ENCODE peak calls at places on chromosomes 5 and 9, in five cellular contexts. H is pancreas; N is uterus; S is sigmoid colon; Y is CD8-positive, alpha-beta T cell. E is an unnamed sample. For H3K27me3, the result is how much of the 10 kb centered on the place peaks cover.

GRCh38 chr5:7392401-7393024 is 3.4 kb upstream of the ADCY2 start:
- DNase-seq in H (peak), N (no peak), S (no peak), Y (no peak), E (no peak)

GRCh38 chr5:74017112-74017511 is 391.1 kb downstream of the ARHGEF28 start:
- DNase-seq in H (no peak), N (no peak), S (no peak), Y (no peak), E (no peak)

GRCh38 chr9:107751522-107752235 is 262.1 kb upstream of the KLF4 start:
- DNase-seq in H (peak), N (no peak), S (no peak), Y (no peak), E (peak)

GRCh38 chr5:41290810-41291209 is 77.5 kb upstream of the C6 start:
- DNase-seq in H (no peak), N (no peak), S (no peak), Y (no peak), E (no peak)

GRCh38 chr5:83368835-83369234 is 102.7 kb upstream of the VCAN start:
- DNase-seq in H (no peak), N (no peak), S (no peak), Y (no peak), E (no peak)

GRCh38 chr5:72441861-72442540 is 65.2 kb downstream of the ZNF366 start:
- DNase-seq in H (no peak), N (no peak), S (no peak), Y (no peak), E (no peak)

GRCh38 chr9:106619211-106619610 is 243.8 kb upstream of the ZNF462 start:
- DNase-seq in H (no peak), N (no peak), S (no peak), Y (no peak), E (no peak)

GRCh38 chr9:77019010-77019809 is at the start of gene FOXB2:
- DNase-seq in H (no peak), N (no peak), S (no peak), Y (no peak), E (no peak)

GRCh38 chr9:106634641-106635040 is 228.3 kb upstream of the ZNF462 start:
- DNase-seq in H (no peak), N (no peak), S (no peak), Y (no peak), E (no peak)

GRCh38 chr5:147554285-147554817 is 44.5 kb upstream of the DPYSL3 start:
- DNase-seq in H (no peak), N (peak), S (no peak), Y (no peak), E (no peak)

GRCh38 chr9:69949396-69949795 is 94.3 kb upstream of the MAMDC2 start:
- DNase-seq in H (no peak), N (peak), S (no peak), Y (no peak), E (no peak)

GRCh38 chr9:97617939-97618416 is 15.2 kb downstream of the TSTD2 start:
- DNase-seq in H (no peak), N (no peak), S (no peak), Y (no peak), E (no peak)

GRCh38 chr5:135213034-135213386 is 179.0 kb upstream of the PITX1 start:
- DNase-seq in H (no peak), N (no peak), S (no peak), Y (no peak), E (no peak)

GRCh38 chr5:10634056-10634455 is 70.2 kb downstream of the ANKRD33B start:
- DNase-seq in H (no peak), N (no peak), S (no peak), Y (no peak), E (no peak)

GRCh38 chr9:109599131-109599530 is 101.0 kb upstream of the PTPN3 start:
- DNase-seq in H (no peak), N (no peak), S (no peak), Y (no peak), E (no peak)

GRCh38 chr5:1007221-1007680 is 1.4 kb upstream of the NKD2 start:
- DNase-seq in H (no peak), N (peak), S (peak), Y (peak), E (peak)

GRCh38 chr5:173633304-173633703 is 16.9 kb upstream of the BOD1 start:
- DNase-seq in H (no peak), N (no peak), S (no peak), Y (no peak), E (no peak)
- H3K27me3 ChIP-seq in H (under half), N (under half), S (under half), Y (under half), E (under half)

DNA sequence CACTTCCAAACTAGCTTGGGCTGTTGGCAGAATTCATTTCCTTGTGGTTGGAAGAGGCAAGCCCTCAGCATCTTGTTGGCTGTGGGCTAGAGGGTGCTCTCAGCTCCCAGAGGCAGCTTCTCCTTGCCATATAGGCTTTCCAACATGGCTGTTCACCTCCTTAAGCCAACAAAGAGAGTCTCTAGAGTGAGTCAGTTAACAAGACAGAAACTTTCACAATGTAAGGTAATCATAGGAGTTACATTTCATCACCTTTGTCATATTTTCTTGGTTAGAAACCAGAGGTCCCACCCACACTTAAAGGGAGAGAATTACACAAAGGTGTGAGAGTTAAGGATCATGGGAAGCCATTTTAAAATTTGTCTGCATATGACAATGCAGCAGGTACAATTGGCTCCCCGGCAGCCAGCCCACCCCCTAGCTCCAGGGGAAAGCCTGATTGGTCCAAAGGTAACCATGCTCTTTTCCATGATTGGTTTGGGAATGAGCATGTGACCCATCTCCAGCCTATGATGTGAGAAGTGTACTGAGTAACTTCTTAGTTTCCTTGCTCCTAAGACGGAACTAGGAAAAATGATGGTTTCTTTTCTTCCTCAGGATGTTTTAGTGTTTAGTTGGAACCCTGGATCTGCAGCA is 109.8 kb upstream of the MSX2 start:
- DNase-seq in H (no peak), N (no peak), S (no peak), Y (no peak), E (no peak)
- H3K27ac ChIP-seq in H (no peak), N (no peak), S (no peak), Y (no peak), E (no peak)

GRCh38 chr9:22447607-22448305 is 1.1 kb downstream of the DMRTA1 start:
- DNase-seq in H (peak), N (no peak), S (no peak), Y (no peak), E (no peak)
- H3K4me3 ChIP-seq in H (peak), N (peak), S (peak), Y (no peak), E (peak)

DNA sequence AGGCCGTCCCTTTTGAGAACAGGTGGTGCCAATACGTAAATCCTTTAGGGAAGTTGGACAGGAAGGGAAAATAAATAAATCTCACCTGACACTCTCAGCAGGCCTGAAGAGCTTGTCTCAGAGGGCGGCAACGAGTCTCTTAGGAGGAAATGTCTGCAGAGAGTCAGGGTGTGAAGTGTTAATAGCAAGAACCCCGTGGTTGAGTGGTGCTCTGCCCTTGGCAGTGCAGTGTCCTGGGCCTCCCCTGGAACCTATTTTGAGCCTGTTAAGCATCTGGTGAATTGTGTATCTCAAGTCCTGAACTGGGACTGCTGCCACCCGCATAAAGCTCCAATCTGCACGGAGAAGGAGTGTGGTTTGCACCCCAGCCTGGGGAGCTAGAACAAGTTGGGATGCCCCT is 211.8 kb downstream of the GOLPH3 start:
- DNase-seq in H (no peak), N (peak), S (no peak), Y (no peak), E (no peak)
- H3K27me3 ChIP-seq in H (under half), N (under half), S (under half), Y (under half), E (under half)

GRCh38 chr5:9544056-9544455 is 1.8 kb downstream of the SEMA5A start:
- DNase-seq in H (no peak), N (no peak), S (no peak), Y (no peak), E (no peak)
- H3K27ac ChIP-seq in H (no peak), N (peak), S (peak), Y (no peak), E (peak)

DNA sequence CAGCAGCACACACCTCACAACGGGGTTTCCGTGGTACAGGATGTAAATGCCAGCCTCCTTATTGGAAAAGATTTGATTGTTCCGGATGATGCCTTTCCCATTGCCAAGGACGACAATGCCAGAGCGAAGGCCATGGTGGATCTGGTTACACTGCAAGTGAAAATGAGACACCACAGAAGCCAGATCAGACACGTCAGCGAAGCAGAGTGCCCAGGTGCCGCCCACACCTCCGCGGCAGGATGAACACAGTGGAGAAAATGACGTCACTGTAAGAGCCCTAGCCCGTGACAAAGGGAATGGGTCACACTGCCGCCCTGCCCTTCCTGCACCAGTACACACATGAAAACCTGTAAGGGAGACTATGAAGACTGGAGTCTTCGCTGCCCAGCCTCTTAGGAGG is 43.4 kb downstream of the POLR1E start:
- DNase-seq in H (no peak), N (no peak), S (no peak), Y (peak), E (peak)
- H3K4me3 ChIP-seq in H (no peak), N (no peak), S (no peak), Y (no peak), E (no peak)

GRCh38 chr9:124453586-124454191 is 3.4 kb downstream of the ADGRD2 start:
- DNase-seq in H (no peak), N (no peak), S (no peak), Y (no peak), E (peak)

GRCh38 chr9:124450931-124451661 is 845 bp downstream of the ADGRD2 start:
- DNase-seq in H (no peak), N (no peak), S (no peak), Y (no peak), E (no peak)

GRCh38 chr9:124452841-124453585 is 2.8 kb downstream of the ADGRD2 start:
- DNase-seq in H (no peak), N (no peak), S (peak), Y (no peak), E (no peak)

GRCh38 chr9:124450241-124450924 is at the start of gene ADGRD2:
- DNase-seq in H (no peak), N (no peak), S (no peak), Y (no peak), E (no peak)

GRCh38 chr9:124452326-124452725 is 2.1 kb downstream of the ADGRD2 start:
- DNase-seq in H (no peak), N (no peak), S (peak), Y (no peak), E (no peak)
- H3K27me3 ChIP-seq in H (under half), N (under half), S (half or more), Y (under half), E (under half)

E was measured in transverse colon.